ENCODE peak calls at places on chromosomes 7 and 10, in six cellular contexts. Z is H1, G is SK-N-SH, L is HepG2, C is HCT116, R is K562. M is an unnamed sample.

GRCh38 chr7:25216837-25217236 is 11.4 kb downstream of the NPVF start:
- DNase-seq in C (peak), L (peak), G (peak), Z (no peak), R (peak), M (peak)

GRCh38 chr7:140593583-140593982 is 47.0 kb downstream of the DENND2A start:
- DNase-seq in L (no peak), G (no peak), Z (no peak), C (no peak), R (peak), M (no peak)

GRCh38 chr7:98165827-98166667 is 45.2 kb upstream of the BHLHA15 start:
- DNase-seq in L (peak), G (peak), R (peak), C (peak), Z (peak), M (peak)

GRCh38 chr10:17730667-17731066 is 21.3 kb upstream of the TMEM236 start:
- DNase-seq in Z (no peak), C (no peak), G (no peak), R (no peak), L (no peak), M (no peak)

GRCh38 chr7:111954474-111955311 is 251.5 kb downstream of the DOCK4 start:
- DNase-seq in Z (no peak), G (no peak), L (no peak), R (peak), C (no peak), M (no peak)

GRCh38 chr10:90920986-90921643 is at the start of gene ANKRD1:
- DNase-seq in C (peak), L (peak), Z (no peak), R (no peak), G (no peak), M (no peak)

GRCh38 chr10:23914641-23915040 is 294.3 kb upstream of the KIAA1217 start:
- DNase-seq in G (no peak), R (no peak), C (no peak), L (no peak), Z (no peak), M (no peak)

GRCh38 chr10:75379234-75379724 is 22.3 kb downstream of the ZNF503 start:
- DNase-seq in C (no peak), G (no peak), Z (no peak), L (no peak), R (no peak), M (no peak)

GRCh38 chr7:93044147-93044810 is 73.5 kb downstream of the SAMD9 start:
- DNase-seq in Z (peak), C (no peak), G (no peak), L (no peak), R (no peak), M (no peak)

GRCh38 chr7:116422651-116423050 is 76.9 kb upstream of the CAV2 start:
- DNase-seq in L (no peak), Z (no peak), G (no peak), C (no peak), R (no peak), M (no peak)

GRCh38 chr7:116425647-116426209 is 73.8 kb upstream of the CAV2 start:
- DNase-seq in G (no peak), C (no peak), L (no peak), Z (no peak), R (no peak), M (no peak)

GRCh38 chr7:116423499-116423898 is 76.0 kb upstream of the CAV2 start:
- DNase-seq in C (no peak), G (no peak), R (no peak), Z (no peak), L (no peak), M (no peak)

GRCh38 chr7:116429986-116430619 is 69.4 kb upstream of the CAV2 start:
- DNase-seq in C (no peak), Z (no peak), L (no peak), R (no peak), G (no peak), M (no peak)

GRCh38 chr7:116426428-116427156 is 72.9 kb upstream of the CAV2 start:
- DNase-seq in G (no peak), R (no peak), L (no peak), Z (no peak), C (peak), M (no peak)
- TF ChIP-seq JUND in G (peak), R (peak), L (no peak), Z (no peak), C (peak), M (no peak)

GRCh38 chr10:99619090-99619800 is 994 bp downstream of the SLC25A28 start:
- DNase-seq in Z (no peak), R (no peak), G (no peak), C (no peak), L (no peak), M (no peak)
- TF ChIP-seq JUND in Z (no peak), R (no peak), G (no peak), C (no peak), L (no peak), M (no peak)

GRCh38 chr10:67775274-67775673 is 62.7 kb downstream of the DNAJC12 start:
- DNase-seq in R (no peak), C (no peak), G (no peak), Z (no peak), L (no peak), M (no peak)
- TF ChIP-seq JUND in R (no peak), C (no peak), G (no peak), Z (no peak), L (no peak), M (no peak)

GRCh38 chr10:33347227-33347626 is 12.8 kb upstream of the NRP1 start:
- DNase-seq in Z (no peak), G (no peak), C (no peak), R (no peak), L (no peak), M (no peak)
- TF ChIP-seq JUND in Z (no peak), G (no peak), C (no peak), R (no peak), L (no peak), M (no peak)

GRCh38 chr10:101829561-101830315 is 11.5 kb upstream of the OGA start:
- DNase-seq in R (peak), G (peak), C (no peak), Z (peak), L (no peak), M (no peak)
- TF ChIP-seq JUND in R (no peak), G (no peak), C (no peak), Z (no peak), L (no peak), M (no peak)

DNA sequence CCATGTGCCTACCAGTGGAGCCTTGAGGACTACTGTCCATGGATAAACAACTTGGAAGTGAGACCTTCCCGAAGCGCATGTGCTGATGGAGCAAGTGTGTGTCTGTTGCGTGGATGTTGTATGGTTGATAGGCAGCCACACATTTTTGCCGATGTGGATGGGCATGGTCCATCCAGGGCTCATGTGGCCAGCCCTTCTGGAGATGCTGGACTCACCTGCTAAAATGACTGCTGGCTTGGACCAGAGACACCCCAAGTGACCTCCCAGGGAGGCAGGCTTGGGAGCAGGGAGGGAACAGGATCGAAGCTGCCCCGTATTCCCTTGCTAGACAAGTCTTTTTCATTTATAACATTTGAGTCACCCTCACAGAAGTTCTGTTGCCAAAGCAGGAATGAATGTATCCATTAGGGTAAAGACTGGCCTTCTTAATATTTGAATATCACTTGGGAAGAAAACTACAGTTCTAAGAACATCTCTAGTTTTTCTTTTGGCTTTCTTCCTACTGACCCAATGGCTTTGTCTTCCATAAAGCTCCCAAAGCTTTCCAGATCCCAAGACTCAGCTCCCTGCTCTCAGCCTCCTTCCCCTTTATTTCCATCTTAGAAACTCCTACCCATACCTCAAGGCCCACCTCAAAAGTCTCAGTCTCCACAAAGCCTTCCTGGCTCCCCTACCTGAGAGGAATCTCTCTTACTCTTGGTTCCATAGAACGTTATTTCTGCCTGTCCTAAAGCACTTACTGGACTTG is 3.0 kb downstream of the PTPRE start:
- DNase-seq in R (no peak), C (no peak), G (no peak), Z (no peak), L (no peak), M (no peak)
- TF ChIP-seq JUND in R (no peak), C (no peak), G (no peak), Z (no peak), L (no peak), M (no peak)

GRCh38 chr7:91196058-91196457 is 68.2 kb upstream of the FZD1 start:
- DNase-seq in L (no peak), R (no peak), G (no peak), Z (no peak), C (no peak), M (no peak)

GRCh38 chr7:91198371-91198770 is 65.9 kb upstream of the FZD1 start:
- DNase-seq in L (no peak), Z (no peak), R (no peak), G (no peak), C (no peak), M (no peak)

GRCh38 chr7:91201731-91202130 is 62.5 kb upstream of the FZD1 start:
- DNase-seq in C (no peak), G (peak), L (no peak), Z (no peak), R (no peak), M (no peak)
- TF ChIP-seq JUND in C (no peak), G (no peak), L (no peak), Z (no peak), R (no peak), M (no peak)

GRCh38 chr10:12799746-12800145 is 201.8 kb downstream of the CCDC3 start:
- DNase-seq in L (no peak), G (no peak), C (no peak), Z (no peak), R (no peak), M (no peak)

GRCh38 chr10:12796431-12797185 is 204.9 kb downstream of the CCDC3 start:
- DNase-seq in R (no peak), Z (no peak), L (no peak), G (no peak), C (no peak), M (no peak)

GRCh38 chr10:12799144-12799543 is 202.4 kb downstream of the CCDC3 start:
- DNase-seq in R (no peak), Z (no peak), L (no peak), G (no peak), C (no peak), M (no peak)

GRCh38 chr10:12795723-12796122 is 205.8 kb downstream of the CCDC3 start:
- DNase-seq in R (no peak), Z (no peak), L (no peak), G (no peak), C (no peak), M (no peak)

GRCh38 chr10:12797471-12798262 is 203.8 kb downstream of the CCDC3 start:
- DNase-seq in L (no peak), C (no peak), Z (no peak), R (no peak), G (no peak), M (no peak)
- TF ChIP-seq JUND in L (no peak), C (peak), Z (no peak), R (no peak), G (no peak), M (no peak)

GRCh38 chr7:94228223-94228622 is 166.5 kb upstream of the COL1A2 start:
- DNase-seq in R (no peak), C (no peak), L (no peak), G (no peak), Z (no peak), M (no peak)

GRCh38 chr7:94222516-94222915 is 172.2 kb upstream of the COL1A2 start:
- DNase-seq in G (no peak), L (no peak), Z (no peak), C (no peak), R (no peak), M (no peak)

GRCh38 chr7:94228678-94229077 is 166.0 kb upstream of the COL1A2 start:
- DNase-seq in G (peak), Z (no peak), C (no peak), L (no peak), R (no peak), M (no peak)

GRCh38 chr7:94223375-94224084 is 171.2 kb upstream of the COL1A2 start:
- DNase-seq in Z (peak), C (peak), R (no peak), G (no peak), L (no peak), M (no peak)
- TF ChIP-seq JUND in Z (no peak), C (no peak), R (no peak), G (no peak), L (no peak), M (no peak)